ENCODE peak calls at places on chromosomes 12 and 14, in five cellular contexts. O, Q, W, G and A are unnamed samples.

GRCh38 chr14:99258884-99259283 is 13.1 kb downstream of the BCL11B start:
- DNase-seq in O (no peak), Q (no peak), W (no peak), G (no peak), A (no peak)

GRCh38 chr12:7431993-7432685 is 11.8 kb downstream of the CD163L1 start:
- DNase-seq in O (no peak), Q (no peak), W (no peak), G (no peak), A (no peak)

GRCh38 chr12:87270894-87271293 is 758.3 kb downstream of the C12orf50 start:
- DNase-seq in O (no peak), Q (no peak), W (no peak), G (no peak), A (no peak)

GRCh38 chr12:10974965-10975364 is 11.7 kb downstream of the TAS2R50 start:
- DNase-seq in O (no peak), Q (no peak), W (no peak), G (no peak), A (no peak)

GRCh38 chr14:102993523-102993922 is 63.8 kb downstream of the CDC42BPB start:
- DNase-seq in O (no peak), Q (no peak), W (peak; percentile 4), G (no peak), A (no peak)

GRCh38 chr14:73606271-73606670 is 6.0 kb upstream of the ACOT6 start:
- DNase-seq in O (no peak), Q (no peak), W (no peak), G (no peak), A (no peak)

GRCh38 chr12:54934419-54934818 is 50.1 kb downstream of the TESPA1 start:
- DNase-seq in O (no peak), Q (no peak), W (no peak), G (no peak), A (no peak)

GRCh38 chr14:56474419-56475022 is 105.1 kb upstream of the TMEM260 start:
- DNase-seq in O (peak; percentile 22), Q (peak; percentile 43), W (peak; percentile 16), G (no peak), A (no peak)

GRCh38 chr12:104669851-104670337 is 213.1 kb downstream of the CHST11 start:
- DNase-seq in O (peak; percentile 29), Q (no peak), W (no peak), G (peak; percentile 53), A (peak; percentile 32)

GRCh38 chr14:79732911-79733310 is 478.4 kb downstream of the DIO2 start:
- DNase-seq in O (no peak), Q (peak; percentile 8), W (no peak), G (no peak), A (no peak)

GRCh38 chr12:56836800-56837663 is 73.9 kb downstream of the HSD17B6 start:
- DNase-seq in O (no peak), Q (no peak), W (no peak), G (no peak), A (no peak)

GRCh38 chr12:110640275-110641025 is 26.5 kb downstream of the TCTN1 start:
- DNase-seq in O (no peak), Q (no peak), W (no peak), G (no peak), A (no peak)

GRCh38 chr12:6632026-6632978 is 3.5 kb downstream of the LPAR5 start:
- DNase-seq in O (no peak), Q (peak; percentile 43), W (no peak), G (peak; percentile 81), A (no peak)

GRCh38 chr14:24339284-24340151 is at the start of gene RIPK3:
- DNase-seq in O (peak; percentile 71), Q (no peak), W (no peak), G (peak; percentile 36), A (peak; percentile 64)

GRCh38 chr12:697426-697825 is 34.2 kb upstream of the NINJ2 start:
- DNase-seq in O (no peak), Q (no peak), W (no peak), G (no peak), A (no peak)

GRCh38 chr12:52608161-52608560 is 6.9 kb upstream of the KRT72 start:
- DNase-seq in O (no peak), Q (no peak), W (no peak), G (no peak), A (no peak)

GRCh38 chr14:23562822-23563472 is 4.6 kb downstream of the AP1G2 start:
- DNase-seq in O (no peak), Q (peak; percentile 78), W (peak; percentile 74), G (no peak), A (no peak)

GRCh38 chr14:89137514-89138163 is 279.4 kb downstream of the FOXN3 start:
- DNase-seq in O (no peak), Q (peak; percentile 29), W (peak; percentile 45), G (no peak), A (no peak)

GRCh38 chr12:57545809-57546437 is 1.1 kb downstream of the DCTN2 start:
- DNase-seq in O (no peak), Q (no peak), W (peak; percentile 40), G (no peak), A (no peak)

GRCh38 chr14:61343991-61344405 is 22.6 kb downstream of the PRKCH start:
- DNase-seq in O (no peak), Q (no peak), W (no peak), G (no peak), A (no peak)

GRCh38 chr14:73887116-73887490 is 444 bp downstream of the ZNF410 start:
- DNase-seq in O (no peak), Q (no peak), W (peak; percentile 25), G (no peak), A (no peak)

GRCh38 chr14:96827310-96827709 is 30.1 kb downstream of the VRK1 start:
- DNase-seq in O (no peak), Q (no peak), W (no peak), G (no peak), A (no peak)

GRCh38 chr12:64270411-64270810 is 48.3 kb upstream of the KICS2 start:
- DNase-seq in O (no peak), Q (no peak), W (no peak), G (no peak), A (no peak)

GRCh38 chr12:64273527-64274403 is 51.7 kb upstream of the KICS2 start:
- DNase-seq in O (no peak), Q (peak; percentile 30), W (peak; percentile 6), G (no peak), A (no peak)

GRCh38 chr12:64265839-64266238 is 43.7 kb upstream of the KICS2 start:
- DNase-seq in O (no peak), Q (no peak), W (no peak), G (no peak), A (no peak)

GRCh38 chr12:64268409-64268808 is 46.3 kb upstream of the KICS2 start:
- DNase-seq in O (no peak), Q (no peak), W (no peak), G (no peak), A (no peak)

GRCh38 chr12:64269161-64269560 is 47.1 kb upstream of the KICS2 start:
- DNase-seq in O (no peak), Q (no peak), W (no peak), G (no peak), A (no peak)
- TF ChIP-seq POLR2AphosphoS5 in O (no peak), Q (no peak), W (no peak), G (no peak), A (no peak)

DNA sequence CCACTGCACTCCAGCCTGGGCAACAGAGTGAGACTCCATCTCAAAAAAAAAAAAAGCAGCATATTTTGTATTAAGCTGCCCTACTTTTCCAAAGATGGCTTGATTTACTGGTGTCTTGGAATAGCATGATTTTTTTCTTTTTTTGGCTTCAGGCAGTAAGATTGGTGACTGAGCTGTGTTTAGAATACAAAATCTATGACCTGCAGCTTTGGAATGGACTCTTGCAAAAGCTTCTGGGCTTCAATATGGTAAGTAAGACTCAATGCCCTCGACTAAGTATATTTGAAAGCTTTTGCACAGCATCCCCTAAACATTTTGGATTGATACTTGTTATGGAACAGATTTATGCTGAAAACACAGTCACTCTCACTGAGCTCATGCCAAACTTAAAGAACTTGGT is 87.8 kb downstream of the KNTC1 start:
- DNase-seq in O (no peak), Q (no peak), W (no peak), G (no peak), A (no peak)
- TF ChIP-seq TAF1 in O (no peak), Q (no peak), W (no peak), G (no peak), A (no peak)

GRCh38 chr12:28232212-28232928 is 42.1 kb downstream of the CCDC91 start:
- DNase-seq in O (no peak), Q (no peak), W (no peak), G (no peak), A (no peak)

GRCh38 chr12:28226705-28227104 is 36.4 kb downstream of the CCDC91 start:
- DNase-seq in O (no peak), Q (no peak), W (no peak), G (no peak), A (no peak)

GRCh38 chr12:28235985-28236384 is 45.7 kb downstream of the CCDC91 start:
- DNase-seq in O (no peak), Q (no peak), W (no peak), G (no peak), A (no peak)

GRCh38 chr12:28235017-28235416 is 44.8 kb downstream of the CCDC91 start:
- DNase-seq in O (no peak), Q (no peak), W (no peak), G (no peak), A (no peak)

DNA sequence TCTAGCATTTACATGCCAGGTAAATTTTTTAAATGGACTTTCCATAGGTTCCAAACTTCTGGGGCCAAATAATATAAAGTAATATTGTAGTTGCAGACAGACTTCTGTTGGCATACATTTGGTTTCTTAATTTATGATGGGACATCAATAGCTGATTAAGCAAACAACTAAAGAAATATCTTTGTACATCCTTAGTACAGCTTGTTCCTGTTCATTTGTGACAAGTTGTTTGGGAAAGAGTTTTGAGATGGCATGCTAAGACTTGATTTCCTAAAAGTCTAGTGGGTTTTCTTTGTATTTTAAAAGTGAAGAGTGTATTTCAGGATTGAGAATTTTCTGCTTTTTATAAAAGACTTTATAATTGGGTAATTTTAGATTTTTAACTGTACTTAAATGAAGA is 41.0 kb downstream of the CCDC91 start:
- DNase-seq in O (no peak), Q (no peak), W (no peak), G (no peak), A (no peak)
- TF ChIP-seq POLR2AphosphoS5 in O (no peak), Q (no peak), W (no peak), G (no peak), A (no peak)

GRCh38 chr14:101031186-101031585 is 127.7 kb upstream of the RTL1 start:
- DNase-seq in O (no peak), Q (no peak), W (no peak), G (no peak), A (no peak)

GRCh38 chr14:101031721-101032120 is 128.2 kb upstream of the RTL1 start:
- DNase-seq in O (no peak), Q (no peak), W (no peak), G (no peak), A (no peak)

GRCh38 chr14:101033446-101034165 is 130.1 kb upstream of the RTL1 start:
- DNase-seq in O (no peak), Q (no peak), W (no peak), G (no peak), A (no peak)

GRCh38 chr14:101032433-101032832 is 128.9 kb upstream of the RTL1 start:
- DNase-seq in O (no peak), Q (no peak), W (no peak), G (no peak), A (no peak)

DNA sequence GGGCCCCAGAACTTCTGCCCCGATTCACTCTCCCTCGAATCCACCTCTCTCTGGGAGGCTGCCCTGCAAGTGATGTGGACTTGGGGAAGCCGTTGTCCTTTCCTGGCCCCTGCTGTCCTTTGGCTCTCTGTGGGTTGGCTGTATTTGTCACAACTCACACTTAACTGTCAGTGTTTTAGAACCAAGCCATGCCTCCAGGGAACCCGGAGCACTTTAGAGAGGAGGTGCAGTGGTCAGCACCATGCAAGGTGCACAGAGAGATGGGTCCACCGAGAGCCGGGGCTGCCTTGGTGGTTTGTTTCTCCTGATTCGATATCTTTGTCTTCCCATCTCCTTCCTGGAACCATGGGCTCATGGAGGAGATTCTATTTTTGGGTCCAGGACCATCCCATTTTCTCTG is 129.5 kb upstream of the RTL1 start:
- DNase-seq in O (no peak), Q (no peak), W (no peak), G (no peak), A (no peak)
- TF ChIP-seq TAF1 in O (no peak), Q (no peak), W (no peak), G (no peak), A (no peak)